ENCODE peak calls at places on chromosomes 2 and 18, in five cellular contexts. Z is activated naive CD4-positive, alpha-beta T cell treated with Interleukin-2 at 50 U/mL for 16 hours; H is HAP-1; J is lung; G is right lobe of liver. P is an unnamed sample.
A peak's percentile ranks its signal among the peaks of the same experiment; 100 is the strongest.

GRCh38 chr2:37670378-37671012 is 947 bp downstream of the CDC42EP3 start:
- DNase-seq in H (no peak), Z (no peak), J (no peak), G (no peak), P (no peak)

GRCh38 chr2:3349211-3349693 is 28.4 kb downstream of the EIPR1 start:
- DNase-seq in H (no peak), G (no peak), J (no peak), Z (no peak), P (no peak)

GRCh38 chr2:44075536-44075935 is 79.7 kb upstream of the LRPPRC start:
- DNase-seq in G (peak; percentile 89), H (no peak), Z (no peak), J (no peak), P (no peak)

GRCh38 chr2:168114619-168115018 is 132.8 kb downstream of the STK39 start:
- DNase-seq in H (no peak), J (no peak), Z (no peak), G (no peak), P (no peak)

GRCh38 chr18:31409301-31409700 is 32.7 kb downstream of the DSG4 start:
- DNase-seq in H (no peak), G (no peak), J (no peak), Z (no peak), P (no peak)

GRCh38 chr2:32783468-32783867 is 155.6 kb downstream of the TTC27 start:
- DNase-seq in J (no peak), Z (no peak), G (no peak), H (no peak), P (no peak)

GRCh38 chr2:190717764-190718651 is 69.1 kb downstream of the NAB1 start:
- DNase-seq in H (no peak), G (no peak), J (no peak), Z (peak; percentile 19), P (no peak)

GRCh38 chr2:157256621-157257020 is 884 bp upstream of the GALNT5 start:
- DNase-seq in G (no peak), J (no peak), H (no peak), Z (peak; percentile 23), P (no peak)

GRCh38 chr2:64625352-64626145 is 28.2 kb downstream of the SERTAD2 start:
- DNase-seq in G (no peak), Z (no peak), J (no peak), H (no peak), P (no peak)

GRCh38 chr2:27027211-27027651 is 5.5 kb upstream of the TMEM214 start:
- DNase-seq in H (no peak), G (no peak), Z (no peak), J (no peak), P (no peak)

GRCh38 chr18:60466671-60467070 is 94.1 kb upstream of the MC4R start:
- DNase-seq in H (no peak), G (no peak), J (no peak), Z (no peak), P (no peak)

GRCh38 chr2:73984203-73984921 is at the start of gene TET3:
- DNase-seq in G (peak; percentile 73), J (no peak), Z (peak; percentile 73), H (peak; percentile 26), P (peak; percentile 67)

GRCh38 chr2:14804912-14805311 is 172.4 kb downstream of the LRATD1 start:
- DNase-seq in H (no peak), Z (no peak), J (no peak), G (no peak), P (no peak)

GRCh38 chr2:62077239-62077638 is 118.7 kb upstream of the B3GNT2 start:
- DNase-seq in H (no peak), J (no peak), Z (no peak), G (no peak), P (no peak)

GRCh38 chr2:195710407-195710806 is 53.4 kb downstream of the SLC39A10 start:
- DNase-seq in G (no peak), Z (no peak), H (no peak), J (no peak), P (no peak)

GRCh38 chr18:59500765-59501164 is 141.7 kb upstream of the LMAN1 start:
- DNase-seq in Z (no peak), H (no peak), J (no peak), G (no peak), P (no peak)

GRCh38 chr18:35158728-35159443 is 81.9 kb upstream of the ZNF397 start:
- DNase-seq in H (no peak), G (no peak), J (no peak), Z (no peak), P (no peak)

GRCh38 chr2:171712051-171712450 is 24.8 kb downstream of the DYNC1I2 start:
- DNase-seq in Z (no peak), G (no peak), H (no peak), J (no peak), P (no peak)

GRCh38 chr18:76594966-76595365 is 99.9 kb upstream of the ZNF516 start:
- DNase-seq in J (no peak), Z (no peak), G (no peak), H (no peak), P (no peak)

GRCh38 chr2:144707927-144708326 is 188.0 kb upstream of the ZEB2 start:
- DNase-seq in J (no peak), H (no peak), Z (no peak), G (no peak), P (no peak)

GRCh38 chr2:241695676-241696075 is 6.2 kb upstream of the ING5 start:
- DNase-seq in J (no peak), G (no peak), H (no peak), Z (no peak), P (no peak)

GRCh38 chr2:239078128-239078924 is 230.4 kb downstream of the TWIST2 start:
- DNase-seq in H (no peak), G (no peak), J (no peak), Z (no peak), P (no peak)

GRCh38 chr2:127656569-127657231 is 10.7 kb downstream of the GPR17 start:
- DNase-seq in J (no peak), H (no peak), G (no peak), Z (no peak), P (no peak)

GRCh38 chr2:57796527-57796926 is 250.1 kb upstream of the VRK2 start:
- DNase-seq in G (no peak), Z (no peak), J (no peak), H (peak; percentile 77), P (no peak)

GRCh38 chr2:193561054-193561453 is 1366.3 kb upstream of the TMEFF2 start:
- DNase-seq in J (no peak), Z (no peak), H (no peak), G (no peak), P (no peak)

P was measured in stomach.